ENCODE peak calls at places on chromosomes 3 and 15, in four cellular contexts. F, O, Q and J are unnamed samples.
A peak's percentile ranks its signal among the peaks of the same experiment; 100 is the strongest.

GRCh38 chr3:123672429-123673146 is 87.7 kb upstream of the HACD2 start:
- DNase-seq in F (no peak), Q (no peak), O (no peak), J (no peak)

GRCh38 chr15:67812232-67812631 is 13.1 kb upstream of the SKOR1 start:
- DNase-seq in O (no peak), F (no peak), Q (no peak), J (no peak)

GRCh38 chr3:192494176-192494575 is 233.2 kb downstream of the FGF12 start:
- DNase-seq in Q (no peak), F (no peak), O (no peak), J (no peak)

GRCh38 chr15:32649336-32649735 is 7.8 kb downstream of the SCG5 start:
- DNase-seq in F (no peak), O (peak; percentile 56), Q (no peak), J (no peak)

GRCh38 chr15:48890375-48890972 is 12.5 kb downstream of the EID1 start:
- DNase-seq in Q (no peak), O (no peak), F (no peak), J (no peak)

GRCh38 chr3:8500208-8500961 is 1.2 kb upstream of the LMCD1 start:
- DNase-seq in F (no peak), Q (no peak), O (peak; percentile 78), J (no peak)

GRCh38 chr3:155369244-155369643 is 75.8 kb upstream of the STRIT1 start:
- DNase-seq in O (no peak), F (no peak), Q (no peak), J (no peak)

GRCh38 chr3:156291269-156292123 is 171.1 kb downstream of the KCNAB1 start:
- DNase-seq in O (peak; percentile 76), F (no peak), Q (no peak), J (no peak)

GRCh38 chr3:147945968-147946519 is 536.9 kb downstream of the ZIC1 start:
- DNase-seq in O (peak; percentile 23), F (no peak), Q (peak; percentile 28), J (no peak)

GRCh38 chr15:72740202-72740601 is 43.4 kb downstream of the ADPGK start:
- DNase-seq in Q (no peak), F (no peak), O (no peak), J (no peak)

GRCh38 chr3:122824465-122825379 is 29.9 kb downstream of the SLC49A4 start:
- DNase-seq in Q (no peak), O (no peak), F (no peak), J (no peak)

GRCh38 chr15:70748281-70748747 is 15.0 kb downstream of the UACA start:
- DNase-seq in O (no peak), Q (no peak), F (no peak), J (no peak)

GRCh38 chr15:58203537-58203936 is 65.4 kb downstream of the AQP9 start:
- DNase-seq in F (no peak), O (no peak), Q (no peak), J (no peak)

GRCh38 chr3:196063456-196063855 is 18.4 kb downstream of the TFRC start:
- DNase-seq in O (no peak), Q (no peak), F (no peak), J (no peak)

GRCh38 chr3:104347281-104347680 is 1019.4 kb upstream of the ALCAM start:
- DNase-seq in Q (no peak), F (no peak), O (no peak), J (no peak)

GRCh38 chr3:150105886-150106612 is 135.4 kb upstream of the PFN2 start:
- DNase-seq in Q (no peak), O (no peak), F (no peak), J (no peak)

GRCh38 chr3:147854542-147854941 is 445.4 kb downstream of the ZIC1 start:
- DNase-seq in Q (no peak), F (no peak), O (no peak), J (no peak)

GRCh38 chr3:136343446-136343845 is 93.3 kb downstream of the PCCB start:
- DNase-seq in Q (no peak), O (no peak), F (no peak), J (no peak)

GRCh38 chr15:85702321-85703230 is 92.1 kb downstream of the KLHL25 start:
- DNase-seq in F (peak; percentile 39), Q (no peak), O (peak; percentile 17), J (no peak)

GRCh38 chr3:23159929-23160328 is 43.2 kb upstream of the UBE2E2 start:
- DNase-seq in Q (no peak), F (no peak), O (no peak), J (no peak)

GRCh38 chr3:189629803-189630455 is 1.3 kb upstream of the TP63 start:
- DNase-seq in O (no peak), F (no peak), Q (peak; percentile 53), J (no peak)

GRCh38 chr15:59307164-59307535 is 65.5 kb downstream of the MYO1E start:
- DNase-seq in F (no peak), O (no peak), Q (no peak), J (no peak)

GRCh38 chr3:73774645-73775044 is 149.9 kb upstream of the PDZRN3 start:
- DNase-seq in O (no peak), F (no peak), Q (no peak), J (no peak)

GRCh38 chr15:72785452-72786243 is 2.1 kb upstream of the ADPGK start:
- DNase-seq in O (no peak), F (peak; percentile 61), Q (no peak), J (no peak)

GRCh38 chr3:101635954-101636798 is 40.8 kb downstream of the ZBTB11 start:
- DNase-seq in F (peak; percentile 74), O (peak; percentile 77), Q (peak; percentile 55), J (peak; percentile 34)

GRCh38 chr15:90338483-90338980 is 13.6 kb upstream of the ZNF774 start:
- DNase-seq in O (no peak), F (no peak), Q (no peak), J (no peak)

GRCh38 chr15:88476635-88477038 is 9.1 kb downstream of the MRPS11 start:
- DNase-seq in O (peak; percentile 68), F (no peak), Q (peak; percentile 47), J (no peak)

GRCh38 chr15:63497642-63498100 is 6.7 kb upstream of the USP3 start:
- DNase-seq in O (no peak), F (peak; percentile 87), Q (peak; percentile 53), J (peak; percentile 92)

GRCh38 chr3:23888617-23889228 is 28.1 kb downstream of the NKIRAS1 start:
- DNase-seq in F (no peak), O (no peak), Q (no peak), J (no peak)

GRCh38 chr15:81338422-81339007 is 14.6 kb upstream of the STARD5 start:
- DNase-seq in F (no peak), Q (no peak), O (no peak), J (no peak)

GRCh38 chr3:143627336-143627735 is 220.9 kb downstream of the SLC9A9 start:
- DNase-seq in O (no peak), F (no peak), Q (no peak), J (no peak)

GRCh38 chr3:98058244-98058960 is 23.3 kb upstream of the GABRR3 start:
- DNase-seq in F (no peak), O (no peak), Q (no peak), J (no peak)

GRCh38 chr3:72254483-72254882 is 469.5 kb upstream of the PROK2 start:
- DNase-seq in F (no peak), O (no peak), Q (no peak), J (no peak)

GRCh38 chr3:102179321-102180290 is 255.2 kb upstream of the ZPLD1 start:
- DNase-seq in O (no peak), Q (no peak), F (no peak), J (no peak)

DNA sequence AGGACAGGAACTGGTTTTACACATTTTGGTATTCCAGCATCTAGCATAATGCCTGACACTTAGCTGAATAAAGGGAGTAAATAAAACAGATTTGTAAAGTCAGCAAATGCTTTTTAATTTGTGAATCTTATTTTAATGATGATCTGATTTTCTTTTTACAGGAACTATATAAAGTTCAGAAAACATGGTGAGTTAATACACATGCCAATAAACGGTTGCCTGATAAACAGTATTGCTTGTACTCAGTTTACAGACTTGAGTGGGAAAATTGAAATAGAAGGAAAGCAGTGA is 1.4 kb downstream of the PSMA4 start:
- DNase-seq in O (no peak), Q (no peak), F (no peak), J (no peak)
- H3K27ac ChIP-seq in O (no peak overlapping the region), Q (peak overlapping the region; percentile 92), F (peak overlapping the region; percentile 89), J (peak overlapping the region; percentile 89)

DNA sequence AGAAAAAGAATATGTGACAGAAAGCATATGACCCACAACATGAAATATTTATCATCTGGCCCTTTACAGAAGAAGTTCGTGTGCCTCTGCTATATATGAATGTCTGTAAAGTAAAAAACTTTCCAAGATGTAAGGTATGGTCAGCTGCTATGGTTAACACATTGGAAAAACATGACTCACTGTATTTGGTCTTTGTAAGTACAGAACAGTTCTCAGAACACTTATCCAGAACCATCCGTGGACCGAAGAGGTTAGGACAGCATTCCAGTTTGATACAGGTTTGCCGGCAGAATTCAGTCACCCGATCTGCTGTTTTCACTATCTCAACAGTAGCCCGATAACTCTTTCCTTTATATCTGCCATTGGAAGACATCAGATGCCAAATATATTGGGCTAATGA is 13.5 kb upstream of the STIMATE start:
- DNase-seq in Q (no peak), F (no peak), O (no peak), J (no peak)
- H3K36me3 ChIP-seq in Q (peaks cover 15% of the 10 kb centered on the region), F (peaks cover 22% of the 10 kb centered on the region), O (peaks cover 8% of the 10 kb centered on the region), J (no peaks in the 10 kb centered on the region)

GRCh38 chr15:56812255-56812654 is 78.9 kb upstream of the ZNF280D start:
- DNase-seq in F (no peak), Q (no peak), O (peak; percentile 11), J (no peak)

GRCh38 chr15:56813995-56814394 is 80.7 kb upstream of the ZNF280D start:
- DNase-seq in Q (no peak), F (no peak), O (no peak), J (no peak)

GRCh38 chr15:56814429-56814828 is 81.1 kb upstream of the ZNF280D start:
- DNase-seq in F (no peak), Q (no peak), O (no peak), J (no peak)

GRCh38 chr15:56808160-56808559 is 74.9 kb upstream of the ZNF280D start:
- DNase-seq in F (no peak), Q (no peak), O (no peak), J (no peak)

DNA sequence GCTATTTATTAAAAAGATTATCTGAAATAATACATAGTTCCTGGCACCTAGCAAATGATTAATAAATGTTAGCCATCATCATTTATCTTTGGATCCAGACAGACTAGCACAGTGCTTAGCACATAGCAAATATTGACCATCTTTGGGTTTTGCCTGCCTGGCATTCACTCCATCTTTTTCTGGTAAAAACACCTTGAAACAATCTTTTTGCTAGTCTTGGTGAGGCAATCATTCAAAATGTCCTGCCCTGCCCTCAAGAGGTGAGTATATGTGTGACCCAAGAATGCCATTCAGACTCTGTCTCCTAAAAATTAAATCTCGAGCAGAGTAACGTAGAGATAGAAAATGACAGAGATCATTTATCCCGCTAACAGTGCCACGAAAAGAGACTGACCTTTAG is 78.3 kb upstream of the ZNF280D start:
- DNase-seq in Q (no peak), O (no peak), F (no peak), J (no peak)
- TF ChIP-seq CTCF in Q (peak; percentile 16), O (no peak), F (no peak), J (no peak)

DNA sequence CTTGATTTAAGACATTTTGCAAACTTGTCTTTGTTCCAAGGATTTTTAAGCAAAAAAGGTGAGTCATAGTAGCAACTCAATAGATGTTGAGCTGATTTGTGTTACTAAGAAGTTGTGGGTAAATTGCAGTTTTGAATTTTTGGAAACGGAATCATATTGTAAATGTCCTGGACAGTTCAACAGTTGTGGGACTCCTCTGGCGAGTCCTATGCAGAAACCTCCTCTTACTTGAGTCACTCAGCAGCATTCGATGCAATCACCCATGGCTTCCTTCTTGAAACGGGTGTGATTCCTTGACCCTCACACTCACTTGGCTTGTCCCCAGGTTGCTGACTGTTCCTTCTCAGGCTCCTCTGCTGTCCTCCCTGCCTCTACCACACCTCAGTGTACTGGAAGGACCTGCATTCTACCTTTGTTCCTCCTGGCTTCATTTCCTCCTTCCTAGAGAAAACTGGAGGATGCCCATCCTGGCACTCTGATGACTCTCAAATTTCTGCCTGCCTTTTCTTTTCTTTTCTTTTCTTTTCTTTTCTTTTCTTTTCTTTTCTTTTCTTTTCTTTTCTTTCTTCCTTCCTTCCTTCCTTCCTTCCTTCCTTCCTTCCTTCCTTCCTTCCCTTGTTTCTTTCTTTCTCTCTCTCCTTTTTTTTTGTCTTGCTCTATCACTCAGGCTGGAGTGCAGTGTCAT is 52.8 kb upstream of the DGKG start:
- DNase-seq in F (no peak), Q (no peak), O (no peak), J (no peak)
- H3K27ac ChIP-seq in F (no peak overlapping the region), Q (no peak overlapping the region), O (no peak overlapping the region), J (peak overlapping the region; percentile 67)